ENCODE peak calls at places on chromosome 9, in four cellular contexts. One of them, this sample, is unnamed. For H3K9me3, the result is how much of the 10 kb centered on the place peaks cover.

GRCh38 chr9:38621434-38622082 is 1.2 kb upstream of the ANKRD18A start:
- DNase-seq in H1: no peak
- DNase-seq in HCT116: no peak
- DNase-seq in K562: no peak
- DNase-seq in this sample: no peak

GRCh38 chr9:113523421-113524141 is 60.1 kb downstream of the RGS3 start:
- DNase-seq in H1: no peak
- DNase-seq in HCT116: no peak
- DNase-seq in K562: no peak
- DNase-seq in this sample: no peak

GRCh38 chr9:26310294-26310693 is 582.3 kb downstream of the CAAP1 start:
- DNase-seq in H1: no peak
- DNase-seq in HCT116: no peak
- DNase-seq in K562: no peak
- DNase-seq in this sample: no peak

GRCh38 chr9:131733601-131734061 is 6.2 kb downstream of the RAPGEF1 start:
- DNase-seq in H1: no peak
- DNase-seq in HCT116: no peak
- DNase-seq in K562: peak
- DNase-seq in this sample: no peak

GRCh38 chr9:136619742-136620440 is 42.8 kb upstream of the EGFL7 start:
- DNase-seq in H1: no peak
- DNase-seq in HCT116: no peak
- DNase-seq in K562: no peak
- DNase-seq in this sample: no peak

GRCh38 chr9:70101265-70101664 is 57.6 kb downstream of the MAMDC2 start:
- DNase-seq in H1: no peak
- DNase-seq in HCT116: no peak
- DNase-seq in K562: no peak
- DNase-seq in this sample: no peak

GRCh38 chr9:124399999-124400940 is 15.0 kb downstream of the PSMB7 start:
- DNase-seq in H1: no peak
- DNase-seq in HCT116: no peak
- DNase-seq in K562: no peak
- DNase-seq in this sample: no peak

GRCh38 chr9:119370816-119371215 is 1.6 kb upstream of the BRINP1 start:
- DNase-seq in H1: no peak
- DNase-seq in HCT116: no peak
- DNase-seq in K562: peak
- DNase-seq in this sample: peak

GRCh38 chr9:93450817-93451761 is at the start of gene FAM120A:
- DNase-seq in H1: no peak
- DNase-seq in HCT116: peak
- DNase-seq in K562: peak
- DNase-seq in this sample: no peak

GRCh38 chr9:87714819-87715218 is 11.1 kb upstream of the CTSL start:
- DNase-seq in H1: no peak
- DNase-seq in HCT116: no peak
- DNase-seq in K562: peak
- DNase-seq in this sample: no peak

GRCh38 chr9:80881946-80882345 is 807.4 kb downstream of the TLE1 start:
- DNase-seq in H1: peak
- DNase-seq in HCT116: no peak
- DNase-seq in K562: no peak
- DNase-seq in this sample: no peak

GRCh38 chr9:68844623-68845612 is 139.9 kb downstream of the PIP5K1B start:
- DNase-seq in H1: no peak
- DNase-seq in HCT116: peak
- DNase-seq in K562: peak
- DNase-seq in this sample: peak

GRCh38 chr9:26856413-26857032 is 36.1 kb downstream of the CAAP1 start:
- DNase-seq in H1: no peak
- DNase-seq in HCT116: peak
- DNase-seq in K562: peak
- DNase-seq in this sample: peak

GRCh38 chr9:125608488-125609224 is 98.4 kb downstream of the MAPKAP1 start:
- DNase-seq in H1: no peak
- DNase-seq in HCT116: no peak
- DNase-seq in K562: no peak
- DNase-seq in this sample: no peak

GRCh38 chr9:33186457-33187168 is 19.5 kb upstream of the B4GALT1 start:
- DNase-seq in H1: no peak
- DNase-seq in HCT116: no peak
- DNase-seq in K562: no peak
- DNase-seq in this sample: no peak

GRCh38 chr9:121743441-121744001 is 92.1 kb downstream of the DAB2IP start:
- DNase-seq in H1: no peak
- DNase-seq in HCT116: peak
- DNase-seq in K562: peak
- DNase-seq in this sample: no peak

GRCh38 chr9:134891016-134891589 is 10.5 kb downstream of the FCN2 start:
- DNase-seq in H1: no peak
- DNase-seq in HCT116: no peak
- DNase-seq in K562: peak
- DNase-seq in this sample: no peak

GRCh38 chr9:14942037-14942436 is 31.8 kb upstream of the FREM1 start:
- DNase-seq in H1: no peak
- DNase-seq in HCT116: no peak
- DNase-seq in K562: no peak
- DNase-seq in this sample: no peak

GRCh38 chr9:109591691-109592090 is 93.6 kb upstream of the PTPN3 start:
- DNase-seq in H1: no peak
- DNase-seq in HCT116: no peak
- DNase-seq in K562: no peak
- DNase-seq in this sample: no peak

GRCh38 chr9:86322973-86323644 is 31.1 kb downstream of the TUT7 start:
- DNase-seq in H1: no peak
- DNase-seq in HCT116: no peak
- DNase-seq in K562: no peak
- DNase-seq in this sample: no peak

GRCh38 chr9:31840702-31841101 is 543.7 kb upstream of the ACO1 start:
- DNase-seq in H1: no peak
- DNase-seq in HCT116: no peak
- DNase-seq in K562: no peak
- DNase-seq in this sample: no peak

GRCh38 chr9:134210908-134211810 is 46.8 kb upstream of the RNU6ATAC start:
- DNase-seq in H1: no peak
- DNase-seq in HCT116: no peak
- DNase-seq in K562: no peak
- DNase-seq in this sample: no peak

GRCh38 chr9:105030285-105030684 is 102.3 kb upstream of the ABCA1 start:
- DNase-seq in H1: no peak
- DNase-seq in HCT116: no peak
- DNase-seq in K562: no peak
- DNase-seq in this sample: no peak

GRCh38 chr9:121316852-121317373 is 49.0 kb downstream of the GSN start:
- DNase-seq in H1: no peak
- DNase-seq in HCT116: no peak
- DNase-seq in K562: no peak
- DNase-seq in this sample: no peak

GRCh38 chr9:1208185-1208584 is 158.0 kb downstream of the DMRT2 start:
- DNase-seq in H1: no peak
- DNase-seq in HCT116: no peak
- DNase-seq in K562: no peak
- DNase-seq in this sample: no peak

GRCh38 chr9:114231218-114232090 is 76.1 kb downstream of the COL27A1 start:
- DNase-seq in H1: no peak
- DNase-seq in HCT116: no peak
- DNase-seq in K562: no peak
- DNase-seq in this sample: no peak

GRCh38 chr9:97966493-97966892 is 16.6 kb upstream of the ANP32B start:
- DNase-seq in H1: no peak
- DNase-seq in HCT116: no peak
- DNase-seq in K562: no peak
- DNase-seq in this sample: no peak

GRCh38 chr9:14326264-14326826 is 12.4 kb upstream of the NFIB start:
- DNase-seq in H1: no peak
- DNase-seq in HCT116: no peak
- DNase-seq in K562: no peak
- DNase-seq in this sample: no peak

GRCh38 chr9:137150485-137151060 is 11.6 kb downstream of the GRIN1 start:
- DNase-seq in H1: no peak
- DNase-seq in HCT116: peak
- DNase-seq in K562: peak
- DNase-seq in this sample: peak

GRCh38 chr9:124511891-124512805 is 4.9 kb upstream of the NR5A1 start:
- DNase-seq in H1: no peak
- DNase-seq in HCT116: no peak
- DNase-seq in K562: peak
- DNase-seq in this sample: no peak

GRCh38 chr9:87873607-87874319 is 8.9 kb upstream of the SPATA31E1 start:
- DNase-seq in H1: no peak
- DNase-seq in HCT116: no peak
- DNase-seq in K562: no peak
- DNase-seq in this sample: no peak

GRCh38 chr9:124077915-124078572 is 66.5 kb downstream of the LHX2 start:
- DNase-seq in H1: no peak
- DNase-seq in HCT116: peak
- DNase-seq in K562: no peak
- DNase-seq in this sample: no peak

GRCh38 chr9:84851935-84852585 is 182.5 kb downstream of the NTRK2 start:
- DNase-seq in H1: peak
- DNase-seq in HCT116: peak
- DNase-seq in K562: no peak
- DNase-seq in this sample: peak

GRCh38 chr9:14482856-14483255 is 168.9 kb upstream of the NFIB start:
- DNase-seq in H1: no peak
- DNase-seq in HCT116: no peak
- DNase-seq in K562: no peak
- DNase-seq in this sample: no peak

DNA sequence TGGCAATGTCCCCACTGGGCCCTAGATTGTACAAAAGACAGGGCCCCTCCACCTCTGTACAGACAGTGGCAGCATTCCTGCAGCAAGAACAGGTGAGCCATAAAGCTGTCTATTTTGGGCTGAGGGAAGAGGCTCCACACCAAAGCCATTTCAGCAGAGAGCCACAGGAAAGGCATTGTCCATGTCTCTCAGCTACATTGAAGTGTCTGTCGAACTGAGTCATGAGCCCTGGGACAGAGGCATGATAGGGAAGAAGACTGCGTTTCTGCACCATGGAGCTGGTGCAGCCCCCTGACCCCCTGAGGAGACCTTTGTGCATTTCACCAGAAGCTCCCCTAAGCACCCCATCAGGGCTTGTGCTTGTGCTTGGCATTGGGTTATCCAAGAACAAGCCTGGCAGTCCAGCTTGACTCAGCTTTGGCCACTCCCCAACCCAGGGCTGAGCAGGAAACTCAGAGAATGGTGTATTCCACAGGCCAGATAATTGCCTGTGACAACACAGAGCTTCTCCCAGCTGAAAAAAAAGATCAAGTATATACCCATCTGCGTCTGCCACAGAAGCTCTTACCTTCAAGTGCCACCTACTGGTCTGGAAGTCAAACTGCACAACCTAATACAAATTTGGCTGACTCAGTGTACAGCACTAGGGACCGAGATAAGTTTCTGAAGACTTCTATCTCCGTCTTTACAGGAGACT is 5.9 kb upstream of the FRMD3 start:
- DNase-seq in H1: no peak
- DNase-seq in HCT116: peak
- DNase-seq in K562: peak
- DNase-seq in this sample: no peak
- TF ChIP-seq YY1 in H1: no peak
- TF ChIP-seq YY1 in HCT116: no peak
- TF ChIP-seq YY1 in K562: no peak
- TF ChIP-seq YY1 in this sample: no peak

DNA sequence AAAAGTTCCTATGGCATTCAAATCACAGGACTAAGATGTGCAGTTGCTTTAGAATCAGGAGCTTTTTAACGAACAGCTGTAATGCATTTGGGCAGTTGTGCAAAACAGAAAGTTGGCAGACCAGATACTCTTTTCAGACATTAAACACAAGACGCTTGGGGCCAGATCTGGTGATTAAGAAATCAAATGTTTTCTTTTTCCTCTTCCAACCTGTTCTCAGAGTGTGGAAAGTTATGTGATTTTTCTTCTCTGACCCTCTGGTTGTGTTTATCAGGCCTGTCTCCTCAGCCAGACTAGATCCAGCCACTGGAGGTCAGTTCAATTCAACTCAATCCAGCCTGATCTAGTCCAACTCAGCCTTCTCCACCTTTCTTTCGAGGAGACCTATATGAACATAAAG is 298.5 kb upstream of the PCSK5 start:
- DNase-seq in H1: no peak
- DNase-seq in HCT116: no peak
- DNase-seq in K562: no peak
- DNase-seq in this sample: no peak
- H3K4me3 ChIP-seq in H1: no peak
- H3K4me3 ChIP-seq in HCT116: no peak
- H3K4me3 ChIP-seq in K562: no peak
- H3K4me3 ChIP-seq in this sample: no peak

GRCh38 chr9:17682684-17683083 is 103.8 kb downstream of the SH3GL2 start:
- DNase-seq in H1: no peak
- DNase-seq in HCT116: no peak
- DNase-seq in K562: no peak
- DNase-seq in this sample: no peak
- H3K9me3 ChIP-seq in H1: under half
- H3K9me3 ChIP-seq in HCT116: under half
- H3K9me3 ChIP-seq in K562: under half
- H3K9me3 ChIP-seq in this sample: under half

GRCh38 chr9:29575219-29575618 is 2001.9 kb upstream of the C9orf72 start:
- DNase-seq in H1: no peak
- DNase-seq in HCT116: no peak
- DNase-seq in K562: no peak
- DNase-seq in this sample: no peak
- TF ChIP-seq YY1 in H1: no peak
- TF ChIP-seq YY1 in HCT116: no peak
- TF ChIP-seq YY1 in K562: no peak
- TF ChIP-seq YY1 in this sample: no peak

This sample was measured in NT2/D1.